ENCODE peak calls at places on chromosome 11, in four cellular contexts. One of them, this sample, is unnamed.

GRCh38 chr11:71373791-71374454 is 74.3 kb downstream of the DHCR7 start:
- ATAC-seq in HCT116: no peak
- ATAC-seq in right cardiac atrium: no peak
- ATAC-seq in CD8-positive, alpha-beta T cell: no peak
- ATAC-seq in this sample: no peak

GRCh38 chr11:62922653-62923371 is 1.6 kb upstream of the CHRM1 start:
- ATAC-seq in HCT116: peak; percentile 9
- ATAC-seq in right cardiac atrium: peak; percentile 10
- ATAC-seq in CD8-positive, alpha-beta T cell: peak; percentile 19
- ATAC-seq in this sample: no peak

GRCh38 chr11:19244621-19245020 is 3.9 kb upstream of the E2F8 start:
- ATAC-seq in HCT116: no peak
- ATAC-seq in right cardiac atrium: no peak
- ATAC-seq in CD8-positive, alpha-beta T cell: no peak
- ATAC-seq in this sample: peak; percentile 87

GRCh38 chr11:11403763-11404725 is 51.0 kb upstream of the CSNK2A3 start:
- ATAC-seq in HCT116: no peak
- ATAC-seq in right cardiac atrium: peak; percentile 41
- ATAC-seq in CD8-positive, alpha-beta T cell: no peak
- ATAC-seq in this sample: no peak

GRCh38 chr11:79189604-79190003 is 251.2 kb downstream of the TENM4 start:
- ATAC-seq in HCT116: no peak
- ATAC-seq in right cardiac atrium: no peak
- ATAC-seq in CD8-positive, alpha-beta T cell: no peak
- ATAC-seq in this sample: no peak

GRCh38 chr11:96293583-96293982 is 49.4 kb downstream of the MAML2 start:
- ATAC-seq in HCT116: no peak
- ATAC-seq in right cardiac atrium: peak; percentile 25
- ATAC-seq in CD8-positive, alpha-beta T cell: peak; percentile 31
- ATAC-seq in this sample: no peak

GRCh38 chr11:115244314-115244713 is 259.9 kb downstream of the CADM1 start:
- ATAC-seq in HCT116: no peak
- ATAC-seq in right cardiac atrium: no peak
- ATAC-seq in CD8-positive, alpha-beta T cell: no peak
- ATAC-seq in this sample: no peak

GRCh38 chr11:111400595-111400994 is 21.5 kb upstream of the POU2AF1 start:
- ATAC-seq in HCT116: no peak
- ATAC-seq in right cardiac atrium: no peak
- ATAC-seq in CD8-positive, alpha-beta T cell: no peak
- ATAC-seq in this sample: no peak

This sample was measured in esophagus mucosa.